ENCODE peak calls at places on chromosomes 4 and X, in six cellular contexts. P is colonic mucosa, W is AG10803, Q is WERI-Rb-1, B is left lung, S is GM20000. H is an unnamed sample.

GRCh38 chrX:40543661-40544328 is 37.0 kb upstream of the ATP6AP2 start:
- DNase-seq in W (peak), S (peak), P (no peak), Q (peak), B (no peak), H (no peak)

GRCh38 chrX:154714925-154715324 is 36.0 kb downstream of the GAB3 start:
- DNase-seq in B (no peak), Q (peak), W (peak), P (peak), S (peak), H (no peak)

GRCh38 chr4:182297659-182298058 is 54.5 kb downstream of the TENM3 start:
- DNase-seq in B (no peak), Q (no peak), S (no peak), P (no peak), W (peak), H (no peak)

GRCh38 chr4:62548108-62548524 is 1348.0 kb downstream of the ADGRL3 start:
- DNase-seq in W (no peak), Q (no peak), B (no peak), P (no peak), S (no peak), H (no peak)

GRCh38 chr4:125140966-125141495 is 173.7 kb upstream of the FAT4 start:
- DNase-seq in W (peak), S (no peak), B (no peak), P (no peak), Q (no peak), H (no peak)

GRCh38 chr4:152528060-152528459 is 7.8 kb downstream of the FBXW7 start:
- DNase-seq in W (no peak), S (no peak), B (no peak), P (no peak), Q (no peak), H (no peak)

GRCh38 chr4:102717448-102718092 is 43.2 kb downstream of the MANBA start:
- DNase-seq in Q (no peak), S (no peak), P (no peak), B (peak), W (no peak), H (no peak)

GRCh38 chrX:81202413-81202794 is 502 bp downstream of the SH3BGRL start:
- DNase-seq in Q (no peak), P (no peak), S (no peak), W (no peak), B (no peak), H (no peak)

GRCh38 chr4:174808836-174809235 is 20.2 kb downstream of the GLRA3 start:
- DNase-seq in Q (no peak), P (no peak), S (no peak), B (no peak), W (no peak), H (no peak)

GRCh38 chrX:70454441-70455365 is 10.1 kb downstream of the DLG3 start:
- DNase-seq in B (peak), W (peak), P (peak), Q (peak), S (peak), H (peak)

GRCh38 chrX:65574356-65574755 is 39.8 kb upstream of the LAS1L start:
- DNase-seq in W (no peak), B (no peak), Q (no peak), P (no peak), S (no peak), H (no peak)

GRCh38 chr4:74805601-74806000 is 11.3 kb upstream of the BTC start:
- DNase-seq in S (no peak), Q (no peak), P (no peak), B (no peak), W (peak), H (no peak)
- TF ChIP-seq CTCF in S (no peak), Q (no peak), P (no peak), B (no peak), W (no peak), H (no peak)

GRCh38 chr4:158189409-158189808 is 16.6 kb upstream of the GASK1B start:
- DNase-seq in P (no peak), Q (no peak), B (no peak), W (no peak), S (no peak), H (no peak)

GRCh38 chr4:158195297-158195696 is 15.0 kb upstream of the TMEM144 start:
- DNase-seq in P (no peak), S (no peak), B (no peak), W (no peak), Q (no peak), H (no peak)

GRCh38 chr4:158190736-158191135 is 17.9 kb upstream of the GASK1B start:
- DNase-seq in B (no peak), W (no peak), P (no peak), Q (no peak), S (no peak), H (no peak)

GRCh38 chr4:158192439-158193158 is 17.7 kb upstream of the TMEM144 start:
- DNase-seq in W (no peak), B (no peak), Q (no peak), P (no peak), S (no peak), H (no peak)

GRCh38 chr4:158193171-158193749 is 17.0 kb upstream of the TMEM144 start:
- DNase-seq in B (no peak), P (no peak), S (peak), Q (no peak), W (peak), H (no peak)
- TF ChIP-seq CTCF in B (peak), P (peak), S (peak), Q (peak), W (peak), H (peak)

DNA sequence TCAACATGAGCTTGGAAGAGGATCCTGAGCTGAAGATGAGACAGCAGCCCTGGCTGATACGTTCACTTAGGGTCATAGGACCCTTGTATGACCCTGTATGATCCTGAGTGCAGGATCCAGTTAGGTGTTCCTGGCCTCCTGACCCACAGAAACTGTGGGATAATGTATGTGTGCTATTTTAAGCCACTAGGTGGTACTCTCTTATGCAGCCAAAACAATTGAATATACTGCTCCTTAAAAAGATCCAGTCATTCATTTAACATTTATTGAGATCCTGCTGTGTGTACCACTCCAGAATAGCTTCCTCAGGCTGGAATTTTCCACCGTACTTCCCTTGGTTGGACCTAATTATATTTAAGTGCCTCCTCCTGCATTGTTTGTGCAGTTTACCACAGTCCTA is 167.1 kb downstream of the AMELX start:
- DNase-seq in B (no peak), S (no peak), W (no peak), P (no peak), Q (no peak), H (no peak)
- TF ChIP-seq CTCF in B (no peak), S (no peak), W (no peak), P (no peak), Q (no peak), H (no peak)

DNA sequence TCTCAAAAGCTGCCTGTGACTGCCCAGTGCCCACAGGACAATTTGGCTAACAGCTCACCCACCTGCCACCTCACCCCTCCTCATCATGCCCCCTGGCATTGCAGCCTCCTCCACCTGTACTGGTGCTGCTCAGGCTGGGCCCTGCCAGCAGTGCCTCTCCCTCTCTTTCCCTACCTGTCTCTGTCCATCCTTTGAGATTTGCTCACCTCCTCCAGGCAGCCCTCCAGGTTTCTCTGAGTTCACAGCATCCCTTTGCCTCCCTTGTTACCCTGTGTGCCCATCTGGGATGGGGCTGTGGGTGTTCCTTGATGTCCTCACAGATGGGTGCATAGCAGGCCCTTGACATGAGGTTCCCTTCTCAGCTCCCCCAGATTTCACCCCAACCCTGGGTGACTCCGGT is 224.9 kb downstream of the AFAP1 start:
- DNase-seq in S (no peak), P (no peak), W (no peak), B (no peak), Q (no peak), H (no peak)
- TF ChIP-seq CTCF in S (no peak), P (no peak), W (no peak), B (no peak), Q (no peak), H (no peak)

DNA sequence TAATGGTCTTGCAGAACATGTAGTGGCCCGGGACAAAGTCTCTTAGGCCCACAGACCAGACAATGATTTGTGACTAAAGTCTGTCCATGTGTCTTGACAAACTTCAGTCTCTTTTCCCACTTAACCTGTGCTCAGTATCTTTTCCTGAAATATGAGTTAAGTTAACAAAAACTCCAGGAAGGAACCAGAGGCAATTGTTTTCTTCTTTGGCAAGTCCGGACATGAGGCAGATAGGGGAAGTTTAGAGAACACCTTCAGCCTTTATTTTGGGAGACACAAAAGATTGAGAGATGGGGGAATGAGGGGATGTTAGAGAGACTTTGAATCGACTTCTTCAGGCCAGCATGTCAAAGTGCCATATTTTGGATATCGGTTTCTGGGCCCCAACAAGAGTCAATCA is 80.2 kb upstream of the FRMPD4 start:
- DNase-seq in P (no peak), Q (no peak), S (no peak), W (no peak), B (no peak), H (no peak)
- TF ChIP-seq CTCF in P (no peak), Q (no peak), S (no peak), W (no peak), B (no peak), H (no peak)

GRCh38 chrX:119292445-119292844 is 56.4 kb downstream of the PGRMC1 start:
- DNase-seq in B (no peak), Q (no peak), P (no peak), W (no peak), S (no peak), H (no peak)

DNA sequence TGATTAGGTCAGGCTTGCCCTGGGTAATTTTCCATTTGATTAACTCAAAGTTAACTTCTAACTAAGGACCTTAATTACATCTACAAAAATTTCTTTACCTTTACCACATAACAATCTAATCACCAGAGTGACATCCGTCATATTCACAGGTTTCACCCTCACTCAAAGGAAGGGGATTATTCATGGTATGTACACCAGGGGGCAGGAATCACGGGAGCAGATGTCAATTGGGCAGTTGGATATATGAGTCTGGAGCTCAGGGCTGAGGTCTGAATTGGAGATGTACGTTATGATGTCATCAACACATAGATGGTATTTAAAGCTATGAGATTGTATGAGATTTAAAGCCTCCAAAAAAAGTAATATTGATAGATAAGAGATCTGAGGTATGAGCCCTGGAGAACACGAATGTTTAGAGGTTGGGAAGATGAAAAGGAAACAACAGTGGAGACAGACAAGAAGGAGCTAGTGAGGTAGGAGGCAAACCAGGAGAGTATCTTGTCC is 52.9 kb downstream of the PGRMC1 start:
- DNase-seq in W (no peak), S (no peak), Q (no peak), B (no peak), P (no peak), H (no peak)
- TF ChIP-seq CTCF in W (no peak), S (no peak), Q (no peak), B (no peak), P (peak), H (no peak)

GRCh38 chr4:926538-926937 is 5.6 kb downstream of the GAK start:
- DNase-seq in W (no peak), B (peak), P (peak), Q (peak), S (no peak), H (no peak)
- TF ChIP-seq CTCF in W (peak), B (no peak), P (no peak), Q (peak), S (no peak), H (peak)